ENCODE peak calls at places on chromosomes 3 and 15, in six cellular contexts. F is dorsolateral prefrontal cortex, K is pancreas, T is cardiac muscle cell, W is GM20000, X is lower leg skin. P is an unnamed sample.

GRCh38 chr3:94616833-94617232 is 554.0 kb downstream of the NSUN3 start:
- DNase-seq in F (no peak), K (no peak), T (no peak), W (no peak), X (no peak), P (no peak)

GRCh38 chr3:145017959-145018358 is 1046.3 kb downstream of the DIPK2A start:
- DNase-seq in F (no peak), K (no peak), T (no peak), W (no peak), X (no peak), P (no peak)

GRCh38 chr3:46454606-46455005 is 10.1 kb downstream of the LTF start:
- DNase-seq in F (no peak), K (no peak), T (no peak), W (no peak), X (peak), P (no peak)

GRCh38 chr15:53256457-53256856 is 466.3 kb upstream of the ONECUT1 start:
- DNase-seq in F (no peak), K (no peak), T (no peak), W (no peak), X (no peak), P (no peak)

GRCh38 chr15:98800437-98801233 is 152.3 kb downstream of the IGF1R start:
- DNase-seq in F (peak), K (no peak), T (peak), W (no peak), X (no peak), P (no peak)

GRCh38 chr15:92669432-92669831 is 13.9 kb upstream of the FAM174B start:
- DNase-seq in F (no peak), K (no peak), T (no peak), W (no peak), X (no peak), P (no peak)

GRCh38 chr3:108008931-108009635 is 81.7 kb downstream of the CD47 start:
- DNase-seq in F (no peak), K (no peak), T (no peak), W (no peak), X (peak), P (no peak)

GRCh38 chr3:163916596-163917560 is 1161.4 kb downstream of the SI start:
- DNase-seq in F (no peak), K (no peak), T (no peak), W (no peak), X (no peak), P (no peak)

DNA sequence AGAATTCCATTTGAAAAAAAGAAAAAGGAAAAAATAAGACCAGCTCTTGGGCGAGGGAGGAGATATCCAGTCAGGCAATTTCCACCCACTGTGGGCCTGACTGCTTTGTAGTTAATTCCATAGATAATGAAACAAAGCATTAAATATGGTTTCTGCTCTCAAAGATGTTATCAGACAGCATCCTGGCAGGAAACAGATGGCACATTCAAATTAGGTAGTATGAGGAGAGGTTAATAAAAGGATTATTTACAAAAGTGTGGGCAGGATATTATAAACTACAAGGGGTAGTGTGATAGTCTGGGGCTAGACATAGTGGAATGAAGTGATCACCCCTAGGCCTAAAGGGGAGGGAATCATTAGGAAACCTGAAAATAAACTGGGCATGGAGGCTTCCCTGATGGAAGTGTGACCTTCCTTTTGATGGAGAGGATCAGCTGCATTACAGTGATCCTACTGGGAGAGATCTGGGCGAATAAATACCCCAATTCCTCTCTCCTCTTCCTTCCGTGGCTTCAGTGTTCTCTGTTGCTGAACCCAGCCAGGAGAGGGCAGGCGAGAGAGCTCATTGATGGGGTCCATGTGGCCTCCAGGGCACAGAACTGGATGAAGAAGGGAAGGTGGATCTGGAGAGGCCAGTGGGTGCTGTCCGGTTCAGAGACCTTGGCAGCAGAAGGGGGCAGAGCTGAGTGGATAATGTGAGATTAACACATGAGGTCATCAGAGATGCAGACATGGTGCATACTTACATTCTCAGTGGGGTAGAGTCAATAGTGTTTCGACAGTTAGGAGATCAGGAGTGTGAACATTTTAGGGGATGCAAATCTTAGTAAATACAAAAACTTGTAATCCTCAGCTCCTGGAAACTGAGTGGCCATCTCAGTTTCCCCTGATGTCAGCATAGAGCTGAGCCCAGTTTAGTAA is 193.5 kb downstream of the CLSTN2 start:
- DNase-seq in F (no peak), K (peak), T (peak), W (peak), X (no peak), P (no peak)
- TF ChIP-seq CTCF in F (peak), K (peak), T (peak), W (peak), X (no peak), P (no peak)

DNA sequence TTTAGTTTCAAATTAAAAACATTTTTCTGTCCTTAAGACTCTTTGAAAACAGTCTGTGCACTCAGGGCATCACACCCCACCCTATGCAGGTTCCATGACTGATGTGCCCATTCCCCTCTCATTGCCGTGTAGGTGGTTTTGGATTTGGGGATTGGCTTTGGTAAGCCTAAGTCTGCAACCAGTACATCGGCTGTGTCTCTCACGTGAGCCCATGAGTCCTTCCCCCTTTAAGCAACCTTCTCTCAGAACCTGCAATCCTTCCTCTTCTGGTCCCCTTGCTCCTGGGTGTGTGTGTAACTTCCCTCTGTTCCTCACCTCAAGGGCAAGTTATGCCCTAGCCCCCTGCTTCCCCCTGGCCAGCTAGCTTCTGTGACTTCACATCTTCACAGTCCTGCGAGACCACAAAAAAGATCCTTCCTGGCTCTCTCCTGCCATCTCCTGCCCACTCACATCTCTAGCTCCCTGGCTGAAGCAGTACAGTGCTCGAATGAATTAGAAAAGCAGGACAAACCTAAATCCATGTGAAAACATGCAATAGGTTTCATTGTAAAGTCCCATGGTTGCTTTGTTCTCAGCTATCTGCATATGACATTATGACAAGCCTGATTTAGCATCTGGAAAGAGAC is 126.7 kb downstream of the UACA start:
- DNase-seq in F (no peak), K (no peak), T (peak), W (no peak), X (no peak), P (no peak)
- TF ChIP-seq CTCF in F (peak), K (no peak), T (peak), W (no peak), X (no peak), P (no peak)

GRCh38 chr3:15606434-15606891 is 4.9 kb downstream of the BTD start:
- DNase-seq in F (no peak), K (no peak), T (no peak), W (no peak), X (no peak), P (no peak)

GRCh38 chr3:15602146-15602536 is 596 bp downstream of the BTD start:
- DNase-seq in F (peak), K (no peak), T (no peak), W (no peak), X (no peak), P (no peak)

GRCh38 chr3:15601046-15601398 is 347 bp downstream of the HACL1 start:
- DNase-seq in F (no peak), K (no peak), T (no peak), W (no peak), X (no peak), P (no peak)

GRCh38 chr3:15595955-15596354 is 5.4 kb downstream of the HACL1 start:
- DNase-seq in F (no peak), K (no peak), T (no peak), W (no peak), X (no peak), P (no peak)

DNA sequence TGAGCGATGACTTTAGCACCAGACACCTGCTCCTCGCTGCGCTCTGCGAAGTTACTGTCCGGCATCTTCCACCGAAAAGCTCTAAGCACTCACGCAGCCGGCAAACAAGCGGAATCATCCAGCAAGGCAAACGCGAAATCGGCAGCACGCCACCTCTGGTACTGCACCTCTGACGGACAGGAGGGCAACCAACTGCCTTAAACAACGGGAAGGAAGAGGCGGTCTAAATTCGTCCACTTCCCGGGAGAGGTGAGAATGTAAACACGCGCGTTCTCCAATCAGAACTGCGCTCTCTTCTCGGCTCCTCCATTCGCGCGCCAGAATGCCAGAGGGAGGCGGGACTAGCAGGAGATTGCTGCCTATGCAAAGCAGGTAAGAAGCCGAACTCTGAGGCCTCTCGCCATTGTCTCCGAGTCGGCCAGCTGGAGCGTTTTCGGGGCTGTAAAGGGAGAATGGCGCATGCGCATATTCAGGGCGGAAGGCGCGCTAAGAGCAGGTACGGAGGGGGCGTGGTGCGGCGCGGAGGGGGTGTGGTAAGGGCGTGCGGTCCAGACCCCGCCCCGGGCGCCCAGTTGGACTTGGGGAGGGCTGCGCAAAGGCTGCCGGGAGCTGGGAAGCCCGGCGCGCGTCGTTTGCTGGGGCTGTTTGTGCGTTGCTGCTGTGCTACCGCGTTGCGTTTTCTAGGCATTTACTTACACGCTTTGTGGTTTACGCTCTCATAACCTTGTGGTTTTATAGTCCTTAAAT is at the start of the genes BTD and HACL1:
- DNase-seq in F (peak), K (peak), T (peak), W (peak), X (peak), P (peak)
- TF ChIP-seq CTCF in F (no peak), K (peak), T (peak), W (no peak), X (no peak), P (no peak)

GRCh38 chr15:76285241-76285825 is 25.9 kb downstream of the ETFA start:
- DNase-seq in F (no peak), K (no peak), T (no peak), W (peak), X (no peak), P (no peak)
- TF ChIP-seq CTCF in F (no peak), K (peak), T (peak), W (peak), X (no peak), P (no peak)

GRCh38 chr3:6785726-6786125 is 75.2 kb upstream of the GRM7 start:
- DNase-seq in F (no peak), K (no peak), T (no peak), W (no peak), X (no peak), P (no peak)

GRCh38 chr3:6791161-6791560 is 69.8 kb upstream of the GRM7 start:
- DNase-seq in F (no peak), K (no peak), T (no peak), W (no peak), X (no peak), P (no peak)
- TF ChIP-seq CTCF in F (no peak), K (no peak), T (no peak), W (no peak), X (no peak), P (no peak)

GRCh38 chr3:134356411-134357040 is 17.7 kb downstream of the AMOTL2 start:
- DNase-seq in F (no peak), K (peak), T (no peak), W (no peak), X (no peak), P (no peak)

GRCh38 chr3:134359121-134360010 is 14.9 kb downstream of the AMOTL2 start:
- DNase-seq in F (peak), K (peak), T (no peak), W (no peak), X (no peak), P (no peak)

GRCh38 chr3:134360046-134360445 is 14.2 kb downstream of the AMOTL2 start:
- DNase-seq in F (no peak), K (no peak), T (no peak), W (no peak), X (no peak), P (no peak)

GRCh38 chr3:134357261-134357913 is 16.9 kb downstream of the AMOTL2 start:
- DNase-seq in F (no peak), K (peak), T (no peak), W (no peak), X (no peak), P (no peak)

GRCh38 chr3:134357914-134358811 is 16.1 kb downstream of the AMOTL2 start:
- DNase-seq in F (no peak), K (peak), T (peak), W (peak), X (no peak), P (no peak)
- TF ChIP-seq CTCF in F (no peak), K (no peak), T (peak), W (peak), X (no peak), P (no peak)